ENCODE peak calls at places on chromosomes 12 and 14, in four cellular contexts. One of them, this sample, is unnamed.

GRCh38 chr12:103780093-103780440 is 61.0 kb downstream of the NT5DC3 start:
- DNase-seq in H1: no peak
- DNase-seq in K562: no peak
- DNase-seq in HepG2: no peak
- DNase-seq in this sample: no peak

GRCh38 chr12:57886590-57887363 is 40.2 kb upstream of the CTDSP2 start:
- DNase-seq in H1: no peak
- DNase-seq in K562: no peak
- DNase-seq in HepG2: no peak
- DNase-seq in this sample: no peak

GRCh38 chr12:26122681-26123481 is 2.0 kb downstream of the BHLHE41 start:
- DNase-seq in H1: no peak
- DNase-seq in K562: peak
- DNase-seq in HepG2: no peak
- DNase-seq in this sample: peak

GRCh38 chr12:7375145-7375543 is 68.8 kb downstream of the CD163L1 start:
- DNase-seq in H1: no peak
- DNase-seq in K562: no peak
- DNase-seq in HepG2: no peak
- DNase-seq in this sample: no peak

GRCh38 chr14:101001311-101002069 is 98.0 kb upstream of the RTL1 start:
- DNase-seq in H1: no peak
- DNase-seq in K562: no peak
- DNase-seq in HepG2: no peak
- DNase-seq in this sample: no peak

GRCh38 chr12:10501031-10501430 is 4.7 kb upstream of the EIF2S3B start:
- DNase-seq in H1: no peak
- DNase-seq in K562: no peak
- DNase-seq in HepG2: no peak
- DNase-seq in this sample: no peak

GRCh38 chr12:49553512-49554088 is 14.3 kb downstream of the MCRS1 start:
- DNase-seq in H1: no peak
- DNase-seq in K562: peak
- DNase-seq in HepG2: peak
- DNase-seq in this sample: peak

GRCh38 chr12:32270818-32271710 is 128.3 kb upstream of the FGD4 start:
- DNase-seq in H1: no peak
- DNase-seq in K562: no peak
- DNase-seq in HepG2: peak
- DNase-seq in this sample: peak

GRCh38 chr14:61607570-61608244 is 87.6 kb upstream of the HIF1A start:
- DNase-seq in H1: no peak
- DNase-seq in K562: no peak
- DNase-seq in HepG2: peak
- DNase-seq in this sample: no peak

GRCh38 chr12:89453121-89453520 is 71.5 kb downstream of the GALNT4 start:
- DNase-seq in H1: no peak
- DNase-seq in K562: no peak
- DNase-seq in HepG2: no peak
- DNase-seq in this sample: no peak

GRCh38 chr12:32920506-32921085 is 24.0 kb upstream of the PKP2 start:
- DNase-seq in H1: no peak
- DNase-seq in K562: no peak
- DNase-seq in HepG2: no peak
- DNase-seq in this sample: peak

GRCh38 chr12:111066744-111067437 is 146.5 kb upstream of the MYL2 start:
- DNase-seq in H1: no peak
- DNase-seq in K562: peak
- DNase-seq in HepG2: no peak
- DNase-seq in this sample: peak

GRCh38 chr14:47846008-47846407 is 170.6 kb upstream of the MDGA2 start:
- DNase-seq in H1: no peak
- DNase-seq in K562: no peak
- DNase-seq in HepG2: no peak
- DNase-seq in this sample: no peak

GRCh38 chr12:53975019-53975815 is 463 bp upstream of the HOTAIR start:
- DNase-seq in H1: no peak
- DNase-seq in K562: no peak
- DNase-seq in HepG2: no peak
- DNase-seq in this sample: no peak

GRCh38 chr14:104011824-104012517 is 69.6 kb upstream of the RD3L start:
- DNase-seq in H1: no peak
- DNase-seq in K562: no peak
- DNase-seq in HepG2: no peak
- DNase-seq in this sample: peak

GRCh38 chr12:115135800-115136211 is 451.8 kb upstream of the TBX3 start:
- DNase-seq in H1: no peak
- DNase-seq in K562: no peak
- DNase-seq in HepG2: no peak
- DNase-seq in this sample: peak

GRCh38 chr14:76599141-76599540 is 162.1 kb upstream of the VASH1 start:
- DNase-seq in H1: no peak
- DNase-seq in K562: no peak
- DNase-seq in HepG2: no peak
- DNase-seq in this sample: no peak

GRCh38 chr14:43778956-43779639 is 728.0 kb downstream of the FSCB start:
- DNase-seq in H1: no peak
- DNase-seq in K562: no peak
- DNase-seq in HepG2: peak
- DNase-seq in this sample: no peak

GRCh38 chr12:110957652-110958051 is 37.3 kb upstream of the MYL2 start:
- DNase-seq in H1: no peak
- DNase-seq in K562: peak
- DNase-seq in HepG2: no peak
- DNase-seq in this sample: no peak

GRCh38 chr12:8948711-8949524 is 527 bp downstream of the M6PR start:
- DNase-seq in H1: no peak
- DNase-seq in K562: peak
- DNase-seq in HepG2: peak
- DNase-seq in this sample: peak

GRCh38 chr14:69038449-69039286 is 59.6 kb upstream of the ACTN1 start:
- DNase-seq in H1: no peak
- DNase-seq in K562: peak
- DNase-seq in HepG2: no peak
- DNase-seq in this sample: peak

GRCh38 chr12:96208346-96208745 is 14.2 kb downstream of the ELK3 start:
- DNase-seq in H1: no peak
- DNase-seq in K562: no peak
- DNase-seq in HepG2: no peak
- DNase-seq in this sample: no peak

GRCh38 chr14:64113279-64113678 is 180.9 kb downstream of the ESR2 start:
- DNase-seq in H1: no peak
- DNase-seq in K562: no peak
- DNase-seq in HepG2: no peak
- DNase-seq in this sample: no peak

GRCh38 chr12:107458163-107458562 is 227.4 kb upstream of the PWP1 start:
- DNase-seq in H1: no peak
- DNase-seq in K562: no peak
- DNase-seq in HepG2: no peak
- DNase-seq in this sample: no peak

GRCh38 chr14:104155513-104155912 is 17.1 kb downstream of the KIF26A start:
- DNase-seq in H1: no peak
- DNase-seq in K562: no peak
- DNase-seq in HepG2: no peak
- DNase-seq in this sample: no peak

GRCh38 chr12:12840500-12840899 is 27.4 kb downstream of the DDX47 start:
- DNase-seq in H1: no peak
- DNase-seq in K562: no peak
- DNase-seq in HepG2: no peak
- DNase-seq in this sample: no peak

GRCh38 chr14:100285021-100285912 is 21.0 kb downstream of the SLC25A29 start:
- DNase-seq in H1: no peak
- DNase-seq in K562: peak
- DNase-seq in HepG2: peak
- DNase-seq in this sample: peak

GRCh38 chr12:105172037-105172436 is 63.9 kb downstream of the APPL2 start:
- DNase-seq in H1: no peak
- DNase-seq in K562: no peak
- DNase-seq in HepG2: no peak
- DNase-seq in this sample: no peak

GRCh38 chr12:105168006-105168405 is 60.5 kb downstream of the WASHC4 start:
- DNase-seq in H1: no peak
- DNase-seq in K562: no peak
- DNase-seq in HepG2: no peak
- DNase-seq in this sample: no peak

GRCh38 chr12:105167346-105167745 is 59.8 kb downstream of the WASHC4 start:
- DNase-seq in H1: no peak
- DNase-seq in K562: no peak
- DNase-seq in HepG2: no peak
- DNase-seq in this sample: no peak

GRCh38 chr12:105166736-105167135 is 59.2 kb downstream of the WASHC4 start:
- DNase-seq in H1: no peak
- DNase-seq in K562: no peak
- DNase-seq in HepG2: no peak
- DNase-seq in this sample: no peak

DNA sequence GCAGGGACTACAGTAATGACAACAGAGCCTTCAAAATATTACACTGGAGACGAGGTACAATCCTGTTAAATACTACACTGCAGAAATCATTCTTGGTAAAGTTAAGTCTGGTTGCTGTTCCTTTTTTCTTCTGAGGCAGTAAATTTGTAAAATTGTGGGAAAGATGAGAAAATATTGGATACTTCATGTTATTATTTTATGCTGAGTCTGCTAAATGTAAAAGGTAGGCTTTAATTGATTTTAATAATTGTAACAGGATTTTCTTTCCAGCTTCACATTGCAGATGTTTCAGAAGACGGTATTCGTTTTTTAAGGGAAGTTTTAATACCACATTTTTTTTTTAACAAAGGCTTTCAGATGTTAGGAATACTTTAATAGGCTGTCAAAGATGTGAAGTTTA is 62.6 kb downstream of the WASHC4 start:
- DNase-seq in H1: no peak
- DNase-seq in K562: no peak
- DNase-seq in HepG2: no peak
- DNase-seq in this sample: no peak
- TF ChIP-seq RNF2 in H1: no peak
- TF ChIP-seq RNF2 in K562: no peak
- TF ChIP-seq RNF2 in HepG2: no peak
- TF ChIP-seq RNF2 in this sample: no peak

DNA sequence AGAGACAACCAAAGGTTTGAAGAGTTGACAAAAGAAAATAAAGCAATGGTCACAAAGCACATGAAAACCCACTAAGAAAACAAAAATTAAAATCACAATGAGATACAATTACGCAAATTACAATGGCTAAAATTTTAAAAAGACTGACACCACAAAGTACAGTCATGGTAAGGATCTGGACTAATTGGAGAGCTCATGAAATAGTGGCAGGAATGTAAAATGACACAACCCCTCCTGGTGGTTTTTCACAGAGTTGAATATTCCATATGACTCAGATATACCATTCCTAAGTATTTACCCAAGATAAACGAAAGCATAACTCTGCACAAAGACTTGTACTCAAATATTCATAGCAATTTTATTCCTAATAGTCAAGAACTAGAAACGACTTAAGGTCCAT is 65.9 kb downstream of the NOVA1 start:
- DNase-seq in H1: no peak
- DNase-seq in K562: no peak
- DNase-seq in HepG2: peak
- DNase-seq in this sample: peak
- TF ChIP-seq RNF2 in H1: no peak
- TF ChIP-seq RNF2 in K562: no peak
- TF ChIP-seq RNF2 in HepG2: no peak
- TF ChIP-seq RNF2 in this sample: no peak

GRCh38 chr12:124301084-124301654 is 6.3 kb downstream of the RFLNA start:
- DNase-seq in H1: no peak
- DNase-seq in K562: no peak
- DNase-seq in HepG2: no peak
- DNase-seq in this sample: no peak
- TF ChIP-seq RNF2 in H1: no peak
- TF ChIP-seq RNF2 in K562: no peak
- TF ChIP-seq RNF2 in HepG2: no peak
- TF ChIP-seq RNF2 in this sample: no peak

DNA sequence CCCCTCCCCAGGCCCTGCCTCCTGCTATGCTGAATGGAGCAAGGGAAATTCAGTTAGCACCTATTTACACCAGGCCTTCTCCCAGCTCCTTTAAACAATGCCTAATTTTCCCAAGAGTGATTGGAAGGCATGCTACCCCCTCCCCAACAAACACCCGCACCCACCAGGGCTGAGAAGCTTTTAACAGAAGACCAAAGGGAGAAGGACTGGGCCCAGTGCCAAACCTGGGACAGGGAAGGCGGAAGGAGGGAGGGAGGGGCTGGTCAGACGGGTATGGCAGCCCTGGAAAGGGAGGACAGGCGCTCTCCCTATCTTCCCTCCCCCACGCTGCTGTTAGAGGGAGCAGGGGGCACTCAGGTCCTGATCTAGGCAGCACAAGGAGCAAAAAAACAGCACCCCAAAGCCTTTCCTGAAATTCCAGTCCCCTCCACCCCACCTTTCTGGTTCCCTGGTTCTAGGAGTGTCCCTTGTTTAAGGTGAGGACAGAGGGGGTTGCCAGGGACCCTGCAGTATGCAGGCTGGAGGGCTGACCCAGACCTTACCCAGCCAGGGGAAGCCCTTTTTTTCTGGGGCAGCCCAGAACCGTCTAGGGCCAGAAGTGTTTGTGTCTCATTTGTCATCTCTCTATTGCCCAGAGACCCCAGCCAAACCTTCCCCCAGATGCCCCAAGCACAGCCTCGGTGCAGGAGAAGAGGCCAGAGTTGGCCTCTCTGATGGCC is 2.4 kb upstream of the KRT8 start:
- DNase-seq in H1: no peak
- DNase-seq in K562: peak
- DNase-seq in HepG2: peak
- DNase-seq in this sample: peak
- TF ChIP-seq RNF2 in H1: no peak
- TF ChIP-seq RNF2 in K562: no peak
- TF ChIP-seq RNF2 in HepG2: no peak
- TF ChIP-seq RNF2 in this sample: no peak

This sample was measured in A549.